ENCODE peak calls at places on chromosome 2, in nine cellular contexts. I, R, E, L, B, F, O, J and D are unnamed samples.

GRCh38 chr2:71071681-71072398 is 3.4 kb downstream of the NAGK start:
- DNase-seq in I (peak), R (peak), E (no peak), L (no peak), B (no peak), F (no peak), O (peak), J (peak), D (no peak)

GRCh38 chr2:36197192-36197591 is 158.4 kb upstream of the CRIM1 start:
- DNase-seq in I (no peak), R (no peak), E (no peak), L (no peak), B (no peak), F (no peak), O (no peak), J (no peak), D (no peak)

GRCh38 chr2:70678576-70679143 is 89.3 kb downstream of the ADD2 start:
- DNase-seq in I (no peak), R (no peak), E (no peak), L (no peak), B (no peak), F (no peak), O (no peak), J (no peak), D (no peak)

GRCh38 chr2:78293768-78294167 is 731.7 kb upstream of the REG3G start:
- DNase-seq in I (no peak), R (no peak), E (no peak), L (no peak), B (no peak), F (no peak), O (no peak), J (no peak), D (no peak)

GRCh38 chr2:238513346-238513745 is 86.6 kb downstream of the ASB1 start:
- DNase-seq in I (no peak), R (peak), E (peak), L (peak), B (peak), F (no peak), O (peak), J (peak), D (peak)

GRCh38 chr2:82675186-82675585 is 1783.9 kb downstream of the SUCLG1 start:
- DNase-seq in I (no peak), R (no peak), E (peak), L (peak), B (peak), F (no peak), O (no peak), J (peak), D (no peak)

GRCh38 chr2:108616731-108617161 is 82.5 kb downstream of the LIMS1 start:
- DNase-seq in I (no peak), R (no peak), E (no peak), L (peak), B (no peak), F (no peak), O (no peak), J (peak), D (no peak)

GRCh38 chr2:220555961-220556360 is 928.5 kb downstream of the SLC4A3 start:
- DNase-seq in I (no peak), R (no peak), E (no peak), L (no peak), B (peak), F (no peak), O (no peak), J (no peak), D (no peak)

GRCh38 chr2:218745160-218745558 is 34.5 kb downstream of the TTLL4 start:
- DNase-seq in I (no peak), R (peak), E (peak), L (no peak), B (no peak), F (no peak), O (no peak), J (no peak), D (no peak)

GRCh38 chr2:203404996-203405395 is 76.8 kb downstream of the ABI2 start:
- DNase-seq in I (no peak), R (no peak), E (peak), L (peak), B (no peak), F (no peak), O (no peak), J (no peak), D (no peak)

GRCh38 chr2:157302492-157303099 is 23.0 kb downstream of the ERMN start:
- DNase-seq in I (peak), R (peak), E (peak), L (peak), B (peak), F (no peak), O (no peak), J (peak), D (peak)

GRCh38 chr2:176398783-176399182 is 129.5 kb downstream of the MTX2 start:
- DNase-seq in I (no peak), R (no peak), E (peak), L (peak), B (peak), F (no peak), O (no peak), J (no peak), D (no peak)

GRCh38 chr2:145541028-145541427 is 1021.1 kb upstream of the ZEB2 start:
- DNase-seq in I (no peak), R (no peak), E (no peak), L (no peak), B (no peak), F (no peak), O (no peak), J (no peak), D (no peak)

GRCh38 chr2:10901160-10901559 is 10.6 kb upstream of the KCNF1 start:
- DNase-seq in I (no peak), R (no peak), E (peak), L (no peak), B (peak), F (no peak), O (peak), J (peak), D (no peak)

GRCh38 chr2:115739574-115739973 is 1297.1 kb downstream of the DPP10 start:
- DNase-seq in I (no peak), R (no peak), E (no peak), L (no peak), B (no peak), F (no peak), O (no peak), J (no peak), D (no peak)

DNA sequence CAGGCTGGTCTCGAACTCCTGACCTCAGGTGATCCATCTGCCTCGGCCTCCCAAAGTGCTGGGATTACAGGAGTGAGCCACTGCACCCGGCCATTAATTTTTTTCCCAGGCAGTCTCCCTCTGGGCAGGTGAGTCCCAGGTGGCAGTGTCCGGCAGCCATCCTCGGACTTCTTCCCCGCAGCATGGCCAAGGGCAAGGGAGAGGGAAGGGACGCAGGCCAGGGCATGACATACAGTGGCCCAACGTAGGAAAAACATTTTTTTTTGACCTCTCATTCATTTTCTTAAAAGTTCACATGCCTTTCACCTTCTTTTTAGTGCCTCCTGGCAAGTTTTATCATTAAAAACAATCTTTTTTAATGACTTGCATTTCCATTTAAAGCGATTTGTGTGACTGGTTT is 23.1 kb upstream of the ATOH8 start:
- DNase-seq in I (no peak), R (no peak), E (no peak), L (no peak), B (no peak), F (no peak), O (no peak), J (no peak), D (no peak)
- TF ChIP-seq CTCF in I (no peak), R (no peak), E (no peak), L (no peak), B (no peak), F (no peak), O (no peak), J (no peak), D (no peak)

DNA sequence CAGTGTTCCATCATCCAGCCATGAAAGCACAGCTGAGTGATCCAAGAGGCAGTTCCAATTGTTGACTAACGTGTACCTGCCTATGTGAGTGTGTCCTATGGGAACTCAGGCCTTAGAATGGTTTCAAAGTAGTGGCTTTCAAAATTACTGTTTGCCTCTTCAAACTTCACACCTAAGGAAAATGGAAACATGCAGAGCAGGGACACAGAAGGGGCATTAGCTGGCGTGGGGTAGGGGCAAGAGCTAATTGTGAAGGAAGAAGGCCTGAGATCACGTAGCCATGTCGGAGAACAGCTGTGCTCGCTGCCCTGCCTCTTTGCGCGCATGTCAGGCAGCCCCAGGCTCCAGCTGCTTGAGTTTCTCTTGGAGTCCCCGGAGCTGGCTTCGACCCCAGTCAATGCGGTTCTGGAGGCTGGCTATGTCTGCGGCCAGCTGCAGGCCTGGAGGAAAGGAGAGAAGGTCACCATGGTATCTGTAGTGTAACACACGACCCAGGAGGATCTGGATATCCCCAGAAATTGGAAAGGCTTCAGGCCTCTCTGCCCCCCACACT is 3.8 kb upstream of the IMP4 start:
- DNase-seq in I (no peak), R (no peak), E (no peak), L (no peak), B (no peak), F (no peak), O (peak), J (no peak), D (no peak)
- TF ChIP-seq CTCF in I (no peak), R (no peak), E (no peak), L (no peak), B (no peak), F (no peak), O (no peak), J (no peak), D (no peak)

GRCh38 chr2:164696634-164697033 is 75.4 kb upstream of the GRB14 start:
- DNase-seq in I (no peak), R (no peak), E (no peak), L (no peak), B (no peak), F (no peak), O (no peak), J (no peak), D (no peak)
- TF ChIP-seq CTCF in I (no peak), R (no peak), E (no peak), L (no peak), B (peak), F (peak), O (no peak), J (no peak), D (peak)

DNA sequence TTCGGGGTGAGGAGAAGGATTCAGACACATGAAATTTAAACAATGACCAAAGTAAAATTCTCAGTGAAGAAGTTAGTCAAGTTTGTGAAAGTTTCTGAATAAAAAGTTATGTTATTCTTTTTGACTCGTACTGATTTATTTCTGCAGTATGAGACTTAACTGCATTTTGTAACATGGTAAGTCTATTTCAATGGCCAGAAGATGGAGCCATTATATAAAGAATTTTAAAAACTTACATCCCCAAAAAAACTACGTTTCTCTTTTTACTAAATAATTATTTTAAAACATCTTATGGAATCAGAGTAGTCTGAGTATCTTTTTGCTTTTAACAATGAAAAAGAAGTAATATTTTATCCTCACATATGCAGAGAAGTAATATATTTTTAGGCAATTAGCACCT is 51.4 kb upstream of the SCN1A start:
- DNase-seq in I (no peak), R (no peak), E (peak), L (peak), B (peak), F (no peak), O (no peak), J (peak), D (no peak)
- TF ChIP-seq CTCF in I (no peak), R (no peak), E (peak), L (peak), B (peak), F (peak), O (no peak), J (no peak), D (no peak)

DNA sequence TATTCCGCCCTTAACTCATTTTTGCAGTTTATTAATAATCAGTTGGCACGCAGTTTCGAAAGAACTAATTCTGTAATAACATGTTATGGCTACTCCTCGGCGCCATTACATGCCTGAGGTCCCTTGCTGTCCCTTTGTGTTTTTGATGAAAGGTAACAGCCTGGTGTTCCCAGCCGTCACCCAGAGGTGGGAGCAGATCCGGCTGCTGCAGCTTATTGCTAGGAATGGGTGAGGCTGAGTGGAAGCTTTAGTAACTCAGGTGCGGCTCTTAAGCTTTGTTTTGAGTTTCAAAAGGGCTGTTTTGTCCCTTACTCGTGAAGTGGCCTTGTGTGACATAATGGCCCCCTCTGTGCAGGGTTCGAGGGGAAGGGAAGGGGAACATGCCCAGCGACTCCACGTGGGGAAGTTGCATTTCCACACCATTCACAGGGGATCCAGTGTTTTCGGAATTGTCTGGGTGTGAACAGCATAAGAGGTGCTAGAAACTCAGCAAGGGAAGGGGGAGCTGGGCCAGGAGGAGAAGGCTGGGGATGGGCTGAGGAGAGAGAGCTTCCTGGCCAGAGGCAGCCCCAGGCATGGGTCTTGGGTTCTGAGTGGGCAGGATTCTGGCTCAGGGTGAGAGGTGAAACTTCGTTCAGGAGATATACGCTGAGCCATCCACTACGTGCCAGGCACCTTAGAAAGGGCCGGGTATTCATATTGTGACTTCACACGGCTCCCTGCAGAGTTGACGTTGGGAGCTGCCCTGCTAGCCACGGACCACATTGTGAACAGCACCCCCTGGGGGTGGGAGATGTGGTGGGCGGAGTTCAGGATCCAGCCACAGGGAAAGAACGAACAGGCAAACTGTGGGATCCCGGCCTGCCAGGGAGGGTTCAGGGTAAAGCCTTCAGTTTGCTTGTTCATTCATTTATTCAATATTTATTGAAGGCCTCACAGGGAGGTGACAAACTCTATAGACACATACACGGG is 84.4 kb downstream of the TGOLN2 start:
- DNase-seq in I (no peak), R (peak), E (peak), L (peak), B (no peak), F (no peak), O (no peak), J (peak), D (peak)
- TF ChIP-seq CTCF in I (no peak), R (peak), E (peak), L (peak), B (peak), F (peak), O (no peak), J (peak), D (peak)